ENCODE peak calls at places on chromosomes 13 and 19, in eight cellular contexts. X is HFF-Myc; M is HFFc6; R is GM12865; C is CD8-positive, alpha-beta T cell; A is colonic mucosa; O is A549; Y is body of pancreas. H is an unnamed sample.

GRCh38 chr13:23510544-23510916 is 59.7 kb upstream of the TNFRSF19 start:
- DNase-seq in Y (no peak), M (peak), C (no peak), A (no peak), X (no peak), O (no peak), R (no peak), H (no peak)

GRCh38 chr19:42010245-42011126 is 16.5 kb upstream of the ATP1A3 start:
- DNase-seq in X (no peak), Y (no peak), O (no peak), A (no peak), M (no peak), C (no peak), R (no peak), H (peak)

GRCh38 chr13:21348771-21349170 is 110.3 kb downstream of the ZDHHC20 start:
- DNase-seq in O (no peak), M (no peak), X (no peak), A (no peak), C (no peak), R (no peak), Y (no peak), H (no peak)

GRCh38 chr19:44671400-44671799 is at the start of gene CEACAM19:
- DNase-seq in C (no peak), M (no peak), X (no peak), O (no peak), A (no peak), Y (no peak), R (peak), H (no peak)

GRCh38 chr13:46668302-46668720 is 115.3 kb downstream of the LRCH1 start:
- DNase-seq in X (peak), R (peak), C (no peak), A (peak), O (no peak), M (peak), Y (no peak), H (peak)

GRCh38 chr13:113052971-113053370 is 52.6 kb upstream of the F7 start:
- DNase-seq in M (no peak), A (no peak), X (no peak), Y (no peak), C (no peak), O (no peak), R (no peak), H (no peak)

GRCh38 chr13:105290596-105290995 is 1244.9 kb downstream of the EFNB2 start:
- DNase-seq in X (no peak), A (no peak), M (no peak), Y (no peak), O (no peak), C (no peak), R (no peak), H (no peak)

GRCh38 chr19:30895946-30896345 is 453.3 kb downstream of the TSHZ3 start:
- DNase-seq in X (no peak), M (no peak), O (no peak), A (no peak), R (no peak), C (no peak), Y (no peak), H (no peak)

GRCh38 chr19:18153555-18154134 is 682 bp downstream of the PIK3R2 start:
- DNase-seq in O (no peak), A (no peak), C (no peak), X (no peak), Y (no peak), R (no peak), M (no peak), H (no peak)

GRCh38 chr19:6250909-6251308 is 28.9 kb downstream of the MLLT1 start:
- DNase-seq in M (no peak), R (no peak), A (no peak), X (no peak), O (no peak), Y (no peak), C (no peak), H (no peak)

GRCh38 chr19:19554074-19555023 is 16.3 kb downstream of the CILP2 start:
- DNase-seq in R (peak), X (no peak), Y (peak), M (no peak), C (no peak), A (peak), O (no peak), H (no peak)

GRCh38 chr13:19836472-19836871 is 27.0 kb downstream of the ZMYM5 start:
- DNase-seq in M (peak), Y (no peak), C (no peak), O (no peak), A (no peak), R (no peak), X (no peak), H (no peak)

GRCh38 chr19:2491130-2491801 is 15.3 kb downstream of the GADD45B start:
- DNase-seq in M (peak), O (peak), X (no peak), C (no peak), A (peak), Y (peak), R (peak), H (no peak)

GRCh38 chr13:102369303-102369702 is 32.5 kb downstream of the FGF14 start:
- DNase-seq in X (no peak), M (no peak), A (no peak), C (no peak), Y (no peak), O (peak), R (no peak), H (no peak)

GRCh38 chr13:79988573-79988972 is 352.4 kb downstream of the SPRY2 start:
- DNase-seq in X (peak), C (no peak), M (peak), Y (no peak), R (no peak), O (no peak), A (no peak), H (no peak)

GRCh38 chr13:42551611-42552010 is 22.3 kb upstream of the TNFSF11 start:
- DNase-seq in Y (no peak), O (no peak), C (no peak), R (no peak), X (no peak), M (no peak), A (no peak), H (no peak)

GRCh38 chr13:43934273-43934672 is 54.6 kb downstream of the LACC1 start:
- DNase-seq in X (no peak), M (no peak), Y (no peak), C (no peak), R (no peak), O (peak), A (no peak), H (no peak)

GRCh38 chr19:36850646-36851442 is at the start of gene ZNF345:
- DNase-seq in C (peak), M (peak), R (peak), X (peak), O (peak), Y (peak), A (peak), H (peak)

GRCh38 chr19:604355-604754 is 14.7 kb downstream of the HCN2 start:
- DNase-seq in R (peak), X (no peak), O (peak), A (peak), M (no peak), C (no peak), Y (no peak), H (no peak)

GRCh38 chr19:46133777-46134231 is 9.3 kb upstream of the IGFL3 start:
- DNase-seq in M (no peak), O (no peak), C (no peak), X (no peak), Y (no peak), R (no peak), A (no peak), H (no peak)

GRCh38 chr19:41937525-41937924 is 9.3 kb upstream of the ERFL start:
- DNase-seq in M (no peak), O (no peak), C (no peak), X (no peak), Y (no peak), A (no peak), R (no peak), H (no peak)

GRCh38 chr19:38152461-38153379 is 71.3 kb downstream of the DPF1 start:
- DNase-seq in C (no peak), Y (no peak), X (no peak), O (no peak), R (no peak), A (no peak), M (no peak), H (no peak)

GRCh38 chr13:54949735-54950134 is 1921.1 kb downstream of the OLFM4 start:
- DNase-seq in R (no peak), Y (no peak), A (no peak), X (no peak), O (no peak), M (no peak), C (no peak), H (no peak)

GRCh38 chr13:70023506-70023905 is 84.1 kb upstream of the ATXN8OS start:
- DNase-seq in M (no peak), A (no peak), R (no peak), X (no peak), C (no peak), Y (no peak), O (no peak), H (no peak)

GRCh38 chr13:99432637-99433542 is 68.4 kb upstream of the TM9SF2 start:
- DNase-seq in X (no peak), O (peak), M (peak), Y (peak), R (peak), A (peak), C (peak), H (no peak)

GRCh38 chr19:48873476-48874308 is 1.5 kb downstream of the PPP1R15A start:
- DNase-seq in R (no peak), C (no peak), Y (no peak), X (no peak), M (no peak), A (no peak), O (peak), H (no peak)

GRCh38 chr13:51519839-51520238 is 64.4 kb upstream of the WDFY2 start:
- DNase-seq in X (no peak), A (no peak), M (peak), R (no peak), C (no peak), Y (no peak), O (peak), H (peak)

GRCh38 chr13:47853236-47853635 is 147.8 kb downstream of the SUCLA2 start:
- DNase-seq in Y (no peak), A (no peak), X (no peak), M (no peak), C (no peak), O (no peak), R (no peak), H (no peak)

GRCh38 chr13:33454844-33455256 is 169.3 kb upstream of the STARD13 start:
- DNase-seq in R (no peak), M (peak), C (no peak), Y (no peak), O (no peak), A (no peak), X (peak), H (peak)

DNA sequence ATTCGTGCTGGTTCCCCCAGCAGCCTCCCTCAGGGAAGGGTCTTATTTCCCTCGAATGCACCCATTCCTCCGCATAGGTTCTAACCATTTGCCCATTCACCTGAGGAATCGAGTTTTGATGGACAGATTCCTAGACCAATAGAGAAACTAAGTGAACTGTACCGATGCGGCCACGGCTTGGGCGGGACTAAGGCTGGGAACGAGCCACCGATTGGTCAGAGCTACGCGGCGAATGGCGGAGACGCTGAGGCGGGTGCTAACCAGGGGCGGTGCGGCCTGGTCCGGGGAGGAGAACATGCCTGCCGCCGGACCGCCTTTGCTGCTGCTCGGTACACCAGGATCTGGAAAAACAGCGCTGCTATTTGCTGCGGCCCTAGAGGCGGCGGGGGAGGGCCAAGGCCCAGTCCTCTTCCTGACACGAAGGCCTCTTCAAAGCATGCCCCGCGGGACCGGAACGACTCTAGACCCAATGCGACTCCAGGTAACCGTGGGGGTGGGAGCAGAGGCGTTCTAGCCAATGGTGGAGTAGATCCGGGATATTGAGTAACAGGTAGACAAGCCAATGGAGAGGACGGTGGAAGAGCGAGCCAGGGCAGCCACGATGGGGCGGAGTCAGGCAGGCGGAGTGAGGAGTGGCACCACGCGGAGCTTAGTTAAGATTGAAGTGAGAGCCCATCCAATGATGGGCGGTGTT is at the start of gene SWSAP1:
- DNase-seq in O (peak), R (peak), Y (peak), A (peak), M (peak), C (peak), X (peak), H (peak)
- TF ChIP-seq CTCF in O (no peak), R (no peak), Y (no peak), A (no peak), M (no peak), C (no peak), X (no peak), H (no peak)

DNA sequence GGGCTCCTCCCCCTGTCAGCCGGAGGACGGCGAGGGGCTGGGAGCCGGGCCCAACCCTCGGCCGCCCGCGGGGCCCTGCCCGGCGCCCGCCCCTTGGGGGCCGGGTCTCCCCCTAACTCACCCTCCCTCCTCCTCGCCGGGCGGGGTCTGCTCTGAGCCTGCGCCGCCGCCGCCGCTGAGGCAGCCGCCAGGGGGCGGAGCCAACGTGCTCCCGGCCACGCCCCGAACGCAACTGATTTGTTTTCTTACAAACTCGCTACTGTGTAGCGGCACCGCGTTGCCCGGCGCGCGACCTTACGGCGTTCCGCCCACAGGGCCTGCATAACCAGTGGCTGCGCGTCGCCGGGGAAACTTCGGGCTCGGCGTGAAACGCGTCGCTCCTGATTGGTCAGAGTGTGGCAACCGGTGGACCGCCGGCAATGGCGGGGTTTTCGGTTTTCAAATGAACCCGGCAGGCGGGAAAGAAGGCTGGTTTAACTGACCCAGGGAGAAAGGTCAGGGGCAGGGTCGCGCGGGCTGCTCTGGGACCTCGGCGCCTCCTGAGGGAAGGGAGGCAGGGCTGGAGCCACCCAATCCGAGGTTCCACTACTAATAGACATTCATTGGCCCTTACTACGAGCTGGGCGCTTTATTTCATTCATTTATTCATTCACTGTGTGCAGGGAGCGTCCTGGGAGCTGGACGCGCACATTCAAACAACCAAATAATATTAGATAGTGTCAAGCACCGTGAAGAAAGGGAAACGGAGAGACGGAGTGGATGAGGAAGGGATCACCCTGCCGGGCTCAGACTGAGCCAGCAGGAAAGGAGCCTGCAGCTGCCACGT is at the start of gene CDKN2D:
- DNase-seq in X (peak), A (peak), Y (peak), C (peak), R (peak), M (peak), O (peak), H (peak)
- TF ChIP-seq CTCF in X (no peak), A (peak), Y (peak), C (no peak), R (no peak), M (peak), O (no peak), H (no peak)

GRCh38 chr19:47228937-47229673 is 1.9 kb downstream of the BBC3 start:
- DNase-seq in M (peak), X (no peak), R (no peak), Y (no peak), C (no peak), O (peak), A (peak), H (no peak)
- TF ChIP-seq CTCF in M (no peak), X (no peak), R (no peak), Y (no peak), C (no peak), O (no peak), A (no peak), H (no peak)

GRCh38 chr13:101121608-101122007 is 294.7 kb downstream of the NALCN start:
- DNase-seq in A (no peak), R (no peak), X (no peak), O (no peak), C (no peak), M (no peak), Y (no peak), H (no peak)

GRCh38 chr13:101116381-101116780 is 299.9 kb downstream of the NALCN start:
- DNase-seq in Y (no peak), O (no peak), R (no peak), X (no peak), M (no peak), C (no peak), A (no peak), H (no peak)

GRCh38 chr13:101116826-101117225 is 299.5 kb downstream of the NALCN start:
- DNase-seq in Y (no peak), R (no peak), C (no peak), O (no peak), A (no peak), M (no peak), X (no peak), H (no peak)

GRCh38 chr13:101111894-101112293 is 304.4 kb downstream of the NALCN start:
- DNase-seq in M (no peak), Y (no peak), C (no peak), X (no peak), R (no peak), A (no peak), O (no peak), H (no peak)

DNA sequence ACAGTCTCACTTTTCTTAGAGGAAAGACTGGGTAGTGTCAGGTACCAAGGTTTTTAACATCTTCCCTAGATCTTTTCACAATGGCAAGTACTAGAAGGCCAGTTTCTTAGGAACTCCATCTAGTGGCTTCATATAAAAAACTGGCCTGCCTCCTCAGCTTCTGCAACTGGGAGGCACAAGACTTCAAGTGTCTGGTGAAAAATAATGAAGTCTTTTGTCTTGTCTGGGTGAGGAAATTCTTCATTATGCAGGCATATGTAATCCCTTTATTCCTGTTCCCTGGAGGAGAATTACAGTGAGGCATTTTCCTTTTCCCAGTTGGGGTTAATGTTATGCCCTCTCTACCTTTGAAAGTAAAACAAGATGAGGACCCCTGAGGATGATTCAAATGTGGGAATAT is 300.5 kb downstream of the NALCN start:
- DNase-seq in Y (no peak), R (no peak), X (no peak), O (peak), A (no peak), C (no peak), M (peak), H (no peak)
- TF ChIP-seq CTCF in Y (no peak), R (no peak), X (no peak), O (no peak), A (no peak), C (no peak), M (peak), H (peak)